ENCODE peak calls at places on chromosome X, in ten cellular contexts. One of them, this sample, is unnamed.
A peak's percentile ranks its signal among the peaks of the same experiment; 100 is the strongest.

GRCh38 chrX:150870487-150871340 is 27.8 kb downstream of the CD99L2 start:
- DNase-seq in activated naive CD8-positive, alpha-beta T cell treated with anti-CD3 and anti-CD28 coated beads, Interleukin-2, amount 10 ng/mL, durations not matched to agents 7 days and 5 days: no peak
- DNase-seq in WERI-Rb-1: no peak
- DNase-seq in GM04504: no peak
- DNase-seq in posterior vena cava: no peak
- DNase-seq in stimulated activated CD8-positive, alpha-beta memory T cell treated with anti-CD3 and anti-CD28 coated beads, Interleukin-4, amount 100 ng/mL, for 48 hours: no peak
- DNase-seq in NCI-H1105: no peak
- DNase-seq in effector CD4-positive, alpha-beta T cell: no peak
- DNase-seq in GM20000: peak; percentile 16
- DNase-seq in nucleus accumbens: no peak
- DNase-seq in this sample: no peak

GRCh38 chrX:129772796-129773431 is 6.8 kb upstream of the SASH3 start:
- DNase-seq in nucleus accumbens: peak; percentile 9
- DNase-seq in GM20000: peak; percentile 44
- DNase-seq in activated naive CD8-positive, alpha-beta T cell treated with anti-CD3 and anti-CD28 coated beads, Interleukin-2, amount 10 ng/mL, durations not matched to agents 7 days and 5 days: peak; percentile 49
- DNase-seq in NCI-H1105: no peak
- DNase-seq in effector CD4-positive, alpha-beta T cell: no peak
- DNase-seq in posterior vena cava: peak; percentile 88
- DNase-seq in WERI-Rb-1: no peak
- DNase-seq in GM04504: no peak
- DNase-seq in stimulated activated CD8-positive, alpha-beta memory T cell treated with anti-CD3 and anti-CD28 coated beads, Interleukin-4, amount 100 ng/mL, for 48 hours: peak; percentile 61
- DNase-seq in this sample: no peak

GRCh38 chrX:131763674-131764073 is 219.8 kb downstream of the OR13H1 start:
- DNase-seq in activated naive CD8-positive, alpha-beta T cell treated with anti-CD3 and anti-CD28 coated beads, Interleukin-2, amount 10 ng/mL, durations not matched to agents 7 days and 5 days: no peak
- DNase-seq in stimulated activated CD8-positive, alpha-beta memory T cell treated with anti-CD3 and anti-CD28 coated beads, Interleukin-4, amount 100 ng/mL, for 48 hours: no peak
- DNase-seq in effector CD4-positive, alpha-beta T cell: peak; percentile 84
- DNase-seq in nucleus accumbens: no peak
- DNase-seq in posterior vena cava: peak; percentile 89
- DNase-seq in NCI-H1105: no peak
- DNase-seq in GM04504: peak; percentile 74
- DNase-seq in WERI-Rb-1: peak; percentile 85
- DNase-seq in GM20000: no peak
- DNase-seq in this sample: peak; percentile 77

GRCh38 chrX:106692425-106693075 is 34.0 kb upstream of the RNF128 start:
- DNase-seq in GM04504: no peak
- DNase-seq in WERI-Rb-1: no peak
- DNase-seq in activated naive CD8-positive, alpha-beta T cell treated with anti-CD3 and anti-CD28 coated beads, Interleukin-2, amount 10 ng/mL, durations not matched to agents 7 days and 5 days: no peak
- DNase-seq in stimulated activated CD8-positive, alpha-beta memory T cell treated with anti-CD3 and anti-CD28 coated beads, Interleukin-4, amount 100 ng/mL, for 48 hours: no peak
- DNase-seq in nucleus accumbens: no peak
- DNase-seq in effector CD4-positive, alpha-beta T cell: no peak
- DNase-seq in GM20000: no peak
- DNase-seq in posterior vena cava: no peak
- DNase-seq in NCI-H1105: no peak
- DNase-seq in this sample: no peak

GRCh38 chrX:150533863-150534262 is 34.6 kb upstream of the MTM1 start:
- DNase-seq in GM04504: no peak
- DNase-seq in WERI-Rb-1: no peak
- DNase-seq in nucleus accumbens: no peak
- DNase-seq in activated naive CD8-positive, alpha-beta T cell treated with anti-CD3 and anti-CD28 coated beads, Interleukin-2, amount 10 ng/mL, durations not matched to agents 7 days and 5 days: no peak
- DNase-seq in posterior vena cava: no peak
- DNase-seq in GM20000: no peak
- DNase-seq in stimulated activated CD8-positive, alpha-beta memory T cell treated with anti-CD3 and anti-CD28 coated beads, Interleukin-4, amount 100 ng/mL, for 48 hours: no peak
- DNase-seq in effector CD4-positive, alpha-beta T cell: no peak
- DNase-seq in NCI-H1105: no peak
- DNase-seq in this sample: no peak

GRCh38 chrX:103343105-103343504 is 13.1 kb downstream of the TCEAL7 start:
- DNase-seq in activated naive CD8-positive, alpha-beta T cell treated with anti-CD3 and anti-CD28 coated beads, Interleukin-2, amount 10 ng/mL, durations not matched to agents 7 days and 5 days: no peak
- DNase-seq in GM20000: peak; percentile 39
- DNase-seq in GM04504: no peak
- DNase-seq in posterior vena cava: no peak
- DNase-seq in NCI-H1105: peak; percentile 32
- DNase-seq in WERI-Rb-1: no peak
- DNase-seq in nucleus accumbens: no peak
- DNase-seq in stimulated activated CD8-positive, alpha-beta memory T cell treated with anti-CD3 and anti-CD28 coated beads, Interleukin-4, amount 100 ng/mL, for 48 hours: peak; percentile 51
- DNase-seq in effector CD4-positive, alpha-beta T cell: peak; percentile 27
- DNase-seq in this sample: no peak

GRCh38 chrX:40006025-40007017 is 91.4 kb downstream of the BCOR start:
- DNase-seq in stimulated activated CD8-positive, alpha-beta memory T cell treated with anti-CD3 and anti-CD28 coated beads, Interleukin-4, amount 100 ng/mL, for 48 hours: peak; percentile 52
- DNase-seq in NCI-H1105: no peak
- DNase-seq in nucleus accumbens: no peak
- DNase-seq in GM04504: no peak
- DNase-seq in activated naive CD8-positive, alpha-beta T cell treated with anti-CD3 and anti-CD28 coated beads, Interleukin-2, amount 10 ng/mL, durations not matched to agents 7 days and 5 days: peak; percentile 51
- DNase-seq in effector CD4-positive, alpha-beta T cell: no peak
- DNase-seq in WERI-Rb-1: peak; percentile 12
- DNase-seq in GM20000: peak; percentile 41
- DNase-seq in posterior vena cava: peak; percentile 82
- DNase-seq in this sample: no peak

GRCh38 chrX:125205084-125205917 is 114.4 kb upstream of the TEX13C start:
- DNase-seq in effector CD4-positive, alpha-beta T cell: no peak
- DNase-seq in GM20000: no peak
- DNase-seq in NCI-H1105: peak; percentile 39
- DNase-seq in nucleus accumbens: peak; percentile 12
- DNase-seq in WERI-Rb-1: no peak
- DNase-seq in activated naive CD8-positive, alpha-beta T cell treated with anti-CD3 and anti-CD28 coated beads, Interleukin-2, amount 10 ng/mL, durations not matched to agents 7 days and 5 days: peak; percentile 39
- DNase-seq in GM04504: no peak
- DNase-seq in stimulated activated CD8-positive, alpha-beta memory T cell treated with anti-CD3 and anti-CD28 coated beads, Interleukin-4, amount 100 ng/mL, for 48 hours: peak; percentile 31
- DNase-seq in posterior vena cava: peak; percentile 84
- DNase-seq in this sample: no peak

GRCh38 chrX:76428243-76429130 is 977 bp downstream of the MAGEE1 start:
- DNase-seq in GM20000: no peak
- DNase-seq in NCI-H1105: peak; percentile 12
- DNase-seq in GM04504: no peak
- DNase-seq in activated naive CD8-positive, alpha-beta T cell treated with anti-CD3 and anti-CD28 coated beads, Interleukin-2, amount 10 ng/mL, durations not matched to agents 7 days and 5 days: peak; percentile 59
- DNase-seq in effector CD4-positive, alpha-beta T cell: peak; percentile 38
- DNase-seq in WERI-Rb-1: peak; percentile 7
- DNase-seq in nucleus accumbens: no peak
- DNase-seq in stimulated activated CD8-positive, alpha-beta memory T cell treated with anti-CD3 and anti-CD28 coated beads, Interleukin-4, amount 100 ng/mL, for 48 hours: peak; percentile 42
- DNase-seq in posterior vena cava: peak; percentile 79
- DNase-seq in this sample: peak; percentile 36

GRCh38 chrX:107628662-107629532 is 587 bp downstream of the PRPS1 start:
- DNase-seq in activated naive CD8-positive, alpha-beta T cell treated with anti-CD3 and anti-CD28 coated beads, Interleukin-2, amount 10 ng/mL, durations not matched to agents 7 days and 5 days: peak; percentile 55
- DNase-seq in effector CD4-positive, alpha-beta T cell: peak; percentile 32
- DNase-seq in WERI-Rb-1: peak; percentile 24
- DNase-seq in GM20000: peak; percentile 36
- DNase-seq in NCI-H1105: peak; percentile 34
- DNase-seq in posterior vena cava: no peak
- DNase-seq in GM04504: no peak
- DNase-seq in stimulated activated CD8-positive, alpha-beta memory T cell treated with anti-CD3 and anti-CD28 coated beads, Interleukin-4, amount 100 ng/mL, for 48 hours: peak; percentile 58
- DNase-seq in nucleus accumbens: peak; percentile 27
- DNase-seq in this sample: peak; percentile 39

GRCh38 chrX:115251458-115252233 is 17.8 kb upstream of the LRCH2 start:
- DNase-seq in GM20000: no peak
- DNase-seq in stimulated activated CD8-positive, alpha-beta memory T cell treated with anti-CD3 and anti-CD28 coated beads, Interleukin-4, amount 100 ng/mL, for 48 hours: no peak
- DNase-seq in activated naive CD8-positive, alpha-beta T cell treated with anti-CD3 and anti-CD28 coated beads, Interleukin-2, amount 10 ng/mL, durations not matched to agents 7 days and 5 days: no peak
- DNase-seq in effector CD4-positive, alpha-beta T cell: no peak
- DNase-seq in WERI-Rb-1: no peak
- DNase-seq in GM04504: no peak
- DNase-seq in nucleus accumbens: no peak
- DNase-seq in NCI-H1105: no peak
- DNase-seq in posterior vena cava: no peak
- DNase-seq in this sample: no peak

GRCh38 chrX:11064851-11065600 is 46.1 kb upstream of the HCCS start:
- DNase-seq in stimulated activated CD8-positive, alpha-beta memory T cell treated with anti-CD3 and anti-CD28 coated beads, Interleukin-4, amount 100 ng/mL, for 48 hours: no peak
- DNase-seq in GM04504: peak; percentile 51
- DNase-seq in WERI-Rb-1: no peak
- DNase-seq in effector CD4-positive, alpha-beta T cell: no peak
- DNase-seq in GM20000: no peak
- DNase-seq in NCI-H1105: no peak
- DNase-seq in nucleus accumbens: no peak
- DNase-seq in activated naive CD8-positive, alpha-beta T cell treated with anti-CD3 and anti-CD28 coated beads, Interleukin-2, amount 10 ng/mL, durations not matched to agents 7 days and 5 days: no peak
- DNase-seq in posterior vena cava: no peak
- DNase-seq in this sample: no peak

GRCh38 chrX:24245201-24245600 is 68.7 kb downstream of the SUPT20HL2 start:
- DNase-seq in WERI-Rb-1: peak; percentile 16
- DNase-seq in posterior vena cava: no peak
- DNase-seq in NCI-H1105: no peak
- DNase-seq in stimulated activated CD8-positive, alpha-beta memory T cell treated with anti-CD3 and anti-CD28 coated beads, Interleukin-4, amount 100 ng/mL, for 48 hours: no peak
- DNase-seq in activated naive CD8-positive, alpha-beta T cell treated with anti-CD3 and anti-CD28 coated beads, Interleukin-2, amount 10 ng/mL, durations not matched to agents 7 days and 5 days: no peak
- DNase-seq in GM20000: no peak
- DNase-seq in nucleus accumbens: no peak
- DNase-seq in effector CD4-positive, alpha-beta T cell: no peak
- DNase-seq in GM04504: peak; percentile 39
- DNase-seq in this sample: no peak

GRCh38 chrX:34332336-34332735 is 200.2 kb upstream of the FAM47A start:
- DNase-seq in activated naive CD8-positive, alpha-beta T cell treated with anti-CD3 and anti-CD28 coated beads, Interleukin-2, amount 10 ng/mL, durations not matched to agents 7 days and 5 days: no peak
- DNase-seq in stimulated activated CD8-positive, alpha-beta memory T cell treated with anti-CD3 and anti-CD28 coated beads, Interleukin-4, amount 100 ng/mL, for 48 hours: no peak
- DNase-seq in GM04504: no peak
- DNase-seq in posterior vena cava: no peak
- DNase-seq in WERI-Rb-1: no peak
- DNase-seq in effector CD4-positive, alpha-beta T cell: no peak
- DNase-seq in GM20000: no peak
- DNase-seq in NCI-H1105: no peak
- DNase-seq in nucleus accumbens: no peak
- DNase-seq in this sample: no peak

GRCh38 chrX:135086197-135086854 is 34.0 kb downstream of the ETDB start:
- DNase-seq in WERI-Rb-1: peak; percentile 49
- DNase-seq in posterior vena cava: no peak
- DNase-seq in stimulated activated CD8-positive, alpha-beta memory T cell treated with anti-CD3 and anti-CD28 coated beads, Interleukin-4, amount 100 ng/mL, for 48 hours: no peak
- DNase-seq in GM04504: peak; percentile 15
- DNase-seq in activated naive CD8-positive, alpha-beta T cell treated with anti-CD3 and anti-CD28 coated beads, Interleukin-2, amount 10 ng/mL, durations not matched to agents 7 days and 5 days: no peak
- DNase-seq in effector CD4-positive, alpha-beta T cell: peak; percentile 42
- DNase-seq in GM20000: peak; percentile 48
- DNase-seq in nucleus accumbens: no peak
- DNase-seq in NCI-H1105: peak; percentile 45
- DNase-seq in this sample: no peak

GRCh38 chrX:13748486-13748885 is 13.9 kb downstream of the OFD1 start:
- DNase-seq in GM04504: no peak
- DNase-seq in NCI-H1105: no peak
- DNase-seq in GM20000: no peak
- DNase-seq in stimulated activated CD8-positive, alpha-beta memory T cell treated with anti-CD3 and anti-CD28 coated beads, Interleukin-4, amount 100 ng/mL, for 48 hours: no peak
- DNase-seq in nucleus accumbens: no peak
- DNase-seq in effector CD4-positive, alpha-beta T cell: no peak
- DNase-seq in posterior vena cava: no peak
- DNase-seq in WERI-Rb-1: no peak
- DNase-seq in activated naive CD8-positive, alpha-beta T cell treated with anti-CD3 and anti-CD28 coated beads, Interleukin-2, amount 10 ng/mL, durations not matched to agents 7 days and 5 days: no peak
- DNase-seq in this sample: no peak

GRCh38 chrX:48003367-48003757 is 427 bp downstream of the ZNF182 start:
- DNase-seq in effector CD4-positive, alpha-beta T cell: no peak
- DNase-seq in stimulated activated CD8-positive, alpha-beta memory T cell treated with anti-CD3 and anti-CD28 coated beads, Interleukin-4, amount 100 ng/mL, for 48 hours: peak; percentile 42
- DNase-seq in NCI-H1105: no peak
- DNase-seq in activated naive CD8-positive, alpha-beta T cell treated with anti-CD3 and anti-CD28 coated beads, Interleukin-2, amount 10 ng/mL, durations not matched to agents 7 days and 5 days: peak; percentile 50
- DNase-seq in GM04504: no peak
- DNase-seq in posterior vena cava: peak; percentile 80
- DNase-seq in nucleus accumbens: no peak
- DNase-seq in GM20000: no peak
- DNase-seq in WERI-Rb-1: no peak
- DNase-seq in this sample: no peak

GRCh38 chrX:12115377-12115776 is 22.9 kb upstream of the FRMPD4 start:
- DNase-seq in effector CD4-positive, alpha-beta T cell: no peak
- DNase-seq in nucleus accumbens: no peak
- DNase-seq in GM04504: no peak
- DNase-seq in activated naive CD8-positive, alpha-beta T cell treated with anti-CD3 and anti-CD28 coated beads, Interleukin-2, amount 10 ng/mL, durations not matched to agents 7 days and 5 days: no peak
- DNase-seq in WERI-Rb-1: peak; percentile 20
- DNase-seq in GM20000: no peak
- DNase-seq in stimulated activated CD8-positive, alpha-beta memory T cell treated with anti-CD3 and anti-CD28 coated beads, Interleukin-4, amount 100 ng/mL, for 48 hours: no peak
- DNase-seq in posterior vena cava: no peak
- DNase-seq in NCI-H1105: no peak
- DNase-seq in this sample: no peak

GRCh38 chrX:52422884-52423283 is 54.1 kb downstream of the XAGE2 start:
- DNase-seq in GM20000: no peak
- DNase-seq in activated naive CD8-positive, alpha-beta T cell treated with anti-CD3 and anti-CD28 coated beads, Interleukin-2, amount 10 ng/mL, durations not matched to agents 7 days and 5 days: no peak
- DNase-seq in posterior vena cava: no peak
- DNase-seq in nucleus accumbens: no peak
- DNase-seq in effector CD4-positive, alpha-beta T cell: no peak
- DNase-seq in NCI-H1105: no peak
- DNase-seq in WERI-Rb-1: no peak
- DNase-seq in stimulated activated CD8-positive, alpha-beta memory T cell treated with anti-CD3 and anti-CD28 coated beads, Interleukin-4, amount 100 ng/mL, for 48 hours: no peak
- DNase-seq in GM04504: peak; percentile 40
- DNase-seq in this sample: no peak

GRCh38 chrX:152632445-152633097 is 5.1 kb upstream of the GABRQ start:
- DNase-seq in WERI-Rb-1: peak; percentile 72
- DNase-seq in posterior vena cava: peak; percentile 78
- DNase-seq in GM20000: no peak
- DNase-seq in nucleus accumbens: no peak
- DNase-seq in GM04504: peak; percentile 27
- DNase-seq in stimulated activated CD8-positive, alpha-beta memory T cell treated with anti-CD3 and anti-CD28 coated beads, Interleukin-4, amount 100 ng/mL, for 48 hours: peak; percentile 69
- DNase-seq in activated naive CD8-positive, alpha-beta T cell treated with anti-CD3 and anti-CD28 coated beads, Interleukin-2, amount 10 ng/mL, durations not matched to agents 7 days and 5 days: peak; percentile 30
- DNase-seq in effector CD4-positive, alpha-beta T cell: no peak
- DNase-seq in NCI-H1105: peak; percentile 57
- DNase-seq in this sample: no peak

This sample was measured in T-helper 22 cell.